ENCODE peak calls at places on chromosomes 12 and 14, in seven cellular contexts. W is AG09309, K is HFF-Myc, Y is GM06990, N is mesothelial cell of epicardium, O is AG09319, P is tibial nerve. I is an unnamed sample.

GRCh38 chr14:59482471-59483331 is 1.5 kb downstream of the L3HYPDH start:
- DNase-seq in W (peak), K (peak), Y (no peak), N (no peak), O (peak), P (no peak), I (no peak)

GRCh38 chr14:20627337-20628032 is 14.0 kb downstream of the OR6S1 start:
- DNase-seq in W (no peak), K (no peak), Y (no peak), N (no peak), O (no peak), P (no peak), I (no peak)

GRCh38 chr12:9114946-9115345 is 773 bp downstream of the A2M start:
- DNase-seq in W (no peak), K (no peak), Y (no peak), N (no peak), O (no peak), P (no peak), I (no peak)

GRCh38 chr14:57480044-57480443 is 13.6 kb downstream of the CCDC198 start:
- DNase-seq in W (peak), K (no peak), Y (no peak), N (no peak), O (peak), P (no peak), I (no peak)

GRCh38 chr12:64587447-64587846 is 22.8 kb upstream of the RASSF3 start:
- DNase-seq in W (no peak), K (no peak), Y (no peak), N (no peak), O (no peak), P (no peak), I (no peak)

GRCh38 chr12:118035194-118036041 is 18.9 kb downstream of the RFC5 start:
- DNase-seq in W (no peak), K (peak), Y (peak), N (no peak), O (no peak), P (no peak), I (no peak)

GRCh38 chr14:53619625-53620324 is 336.9 kb downstream of the BMP4 start:
- DNase-seq in W (peak), K (no peak), Y (no peak), N (no peak), O (no peak), P (no peak), I (no peak)

GRCh38 chr14:68874746-68875155 is 81.9 kb upstream of the ZFP36L1 start:
- DNase-seq in W (no peak), K (no peak), Y (no peak), N (no peak), O (no peak), P (no peak), I (no peak)

GRCh38 chr12:22856120-22856699 is 231.2 kb downstream of the ETNK1 start:
- DNase-seq in W (peak), K (no peak), Y (no peak), N (no peak), O (no peak), P (no peak), I (no peak)

GRCh38 chr12:103513875-103514274 is 18.1 kb upstream of the C12orf42 start:
- DNase-seq in W (no peak), K (no peak), Y (no peak), N (no peak), O (no peak), P (no peak), I (no peak)

GRCh38 chr14:85878874-85879273 is 348.9 kb downstream of the FLRT2 start:
- DNase-seq in W (no peak), K (no peak), Y (no peak), N (no peak), O (no peak), P (no peak), I (no peak)

GRCh38 chr14:55025948-55026347 is 951 bp downstream of the WDHD1 start:
- DNase-seq in W (no peak), K (no peak), Y (no peak), N (no peak), O (no peak), P (no peak), I (no peak)

GRCh38 chr12:6607751-6608591 is 792 bp upstream of the CHD4 start:
- DNase-seq in W (no peak), K (peak), Y (peak), N (no peak), O (no peak), P (no peak), I (peak)

GRCh38 chr12:41724216-41724615 is 420.5 kb downstream of the GXYLT1 start:
- DNase-seq in W (no peak), K (no peak), Y (no peak), N (no peak), O (no peak), P (no peak), I (no peak)

GRCh38 chr14:104693482-104694431 is 4.3 kb downstream of the INF2 start:
- DNase-seq in W (no peak), K (no peak), Y (no peak), N (no peak), O (no peak), P (no peak), I (no peak)

GRCh38 chr12:22050078-22050477 is 4.1 kb downstream of the CMAS start:
- DNase-seq in W (no peak), K (no peak), Y (no peak), N (no peak), O (no peak), P (no peak), I (no peak)

GRCh38 chr14:85599939-85600338 is 70.0 kb downstream of the FLRT2 start:
- DNase-seq in W (peak), K (no peak), Y (no peak), N (no peak), O (no peak), P (no peak), I (no peak)

GRCh38 chr12:105273601-105274000 is 37.6 kb upstream of the APPL2 start:
- DNase-seq in W (no peak), K (no peak), Y (no peak), N (no peak), O (no peak), P (no peak), I (no peak)

GRCh38 chr12:53094394-53094787 is 3.1 kb upstream of the IGFBP6 start:
- DNase-seq in W (no peak), K (no peak), Y (no peak), N (no peak), O (no peak), P (no peak), I (no peak)

GRCh38 chr12:121158085-121158484 is 25.4 kb downstream of the P2RX7 start:
- DNase-seq in W (no peak), K (no peak), Y (no peak), N (no peak), O (no peak), P (no peak), I (no peak)

GRCh38 chr12:51318846-51319570 is 5.0 kb downstream of the BIN2 start:
- DNase-seq in W (no peak), K (no peak), Y (peak), N (no peak), O (no peak), P (no peak), I (peak)

GRCh38 chr14:98593361-98593761 is 678.6 kb downstream of the BCL11B start:
- DNase-seq in W (no peak), K (no peak), Y (no peak), N (no peak), O (no peak), P (no peak), I (no peak)

GRCh38 chr12:91204416-91204815 is 21.8 kb upstream of the DCN start:
- DNase-seq in W (no peak), K (no peak), Y (no peak), N (no peak), O (no peak), P (no peak), I (no peak)

GRCh38 chr14:61603736-61604135 is 91.6 kb upstream of the HIF1A start:
- DNase-seq in W (no peak), K (no peak), Y (no peak), N (no peak), O (no peak), P (no peak), I (no peak)

GRCh38 chr12:53623986-53624385 is 2.2 kb downstream of the ATF7 start:
- DNase-seq in W (no peak), K (peak), Y (no peak), N (no peak), O (peak), P (no peak), I (no peak)

GRCh38 chr14:31578266-31578665 is 17.1 kb downstream of the NUBPL start:
- DNase-seq in W (no peak), K (no peak), Y (no peak), N (no peak), O (no peak), P (no peak), I (no peak)

GRCh38 chr14:78848234-78848820 is 678.2 kb downstream of the NRXN3 start:
- DNase-seq in W (no peak), K (no peak), Y (no peak), N (peak), O (no peak), P (no peak), I (no peak)

GRCh38 chr14:104280902-104281767 is 142.7 kb downstream of the KIF26A start:
- DNase-seq in W (no peak), K (no peak), Y (no peak), N (peak), O (no peak), P (no peak), I (peak)

GRCh38 chr14:32939254-32940065 is 781 bp downstream of the NPAS3 start:
- DNase-seq in W (no peak), K (no peak), Y (no peak), N (peak), O (peak), P (peak), I (no peak)

GRCh38 chr14:63757211-63757610 is 29.3 kb upstream of the SGPP1 start:
- DNase-seq in W (no peak), K (no peak), Y (no peak), N (no peak), O (no peak), P (no peak), I (no peak)

GRCh38 chr12:27711957-27712356 is 1.3 kb downstream of the MRPS35 start:
- DNase-seq in W (no peak), K (no peak), Y (no peak), N (no peak), O (no peak), P (no peak), I (no peak)

GRCh38 chr14:55121628-55122440 is 7.2 kb upstream of the LGALS3 start:
- DNase-seq in W (no peak), K (no peak), Y (no peak), N (no peak), O (no peak), P (no peak), I (no peak)

GRCh38 chr12:132909030-132909368 is 21.6 kb upstream of the CHFR start:
- DNase-seq in W (no peak), K (no peak), Y (no peak), N (no peak), O (no peak), P (no peak), I (no peak)

GRCh38 chr14:102883028-102883953 is 39.2 kb upstream of the AMN start:
- DNase-seq in W (no peak), K (no peak), Y (no peak), N (no peak), O (no peak), P (no peak), I (no peak)

GRCh38 chr14:102875652-102876051 is 46.8 kb upstream of the AMN start:
- DNase-seq in W (no peak), K (no peak), Y (no peak), N (no peak), O (no peak), P (no peak), I (no peak)

GRCh38 chr14:102882233-102882906 is 40.1 kb upstream of the AMN start:
- DNase-seq in W (no peak), K (no peak), Y (no peak), N (no peak), O (no peak), P (no peak), I (no peak)

GRCh38 chr14:102878174-102878969 is 44.1 kb upstream of the AMN start:
- DNase-seq in W (no peak), K (no peak), Y (no peak), N (no peak), O (no peak), P (no peak), I (no peak)

DNA sequence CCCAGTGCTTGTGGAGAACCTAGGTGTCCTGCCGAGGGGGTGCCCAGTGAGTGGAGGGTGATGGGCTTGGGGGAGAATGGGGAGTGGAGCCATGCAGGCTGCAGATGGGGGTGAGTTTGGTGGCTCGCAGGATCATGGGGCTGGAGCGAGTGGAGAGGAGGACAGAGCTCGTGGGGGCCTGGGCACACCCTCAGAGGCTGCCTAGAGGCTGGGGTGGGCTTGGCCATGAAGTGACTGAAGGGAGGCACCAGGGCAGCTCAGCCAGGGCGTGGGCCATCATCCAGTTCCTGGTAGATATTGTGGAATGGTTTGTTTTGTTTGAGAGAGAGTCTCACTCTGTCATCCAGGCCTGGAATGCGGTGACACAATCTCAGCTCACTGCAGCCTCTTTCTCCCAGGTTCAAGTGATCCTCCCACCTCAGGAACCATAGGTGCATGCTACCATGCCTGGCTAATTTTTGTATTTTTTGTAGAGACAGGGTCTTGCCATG is 43.4 kb upstream of the AMN start:
- DNase-seq in W (no peak), K (no peak), Y (no peak), N (no peak), O (no peak), P (no peak), I (no peak)
- TF ChIP-seq CTCF in W (no peak), K (no peak), Y (no peak), N (no peak), O (no peak), P (no peak), I (no peak)

GRCh38 chr14:100271247-100271939 is 32.4 kb downstream of the YY1 start:
- DNase-seq in W (no peak), K (no peak), Y (no peak), N (no peak), O (no peak), P (no peak), I (no peak)
- TF ChIP-seq CTCF in W (peak), K (no peak), Y (peak), N (peak), O (peak), P (peak), I (peak)

GRCh38 chr14:70257526-70257925 is 68.8 kb upstream of the SLC8A3 start:
- DNase-seq in W (no peak), K (no peak), Y (no peak), N (no peak), O (no peak), P (no peak), I (no peak)
- TF ChIP-seq CTCF in W (peak), K (peak), Y (peak), N (peak), O (no peak), P (no peak), I (no peak)

DNA sequence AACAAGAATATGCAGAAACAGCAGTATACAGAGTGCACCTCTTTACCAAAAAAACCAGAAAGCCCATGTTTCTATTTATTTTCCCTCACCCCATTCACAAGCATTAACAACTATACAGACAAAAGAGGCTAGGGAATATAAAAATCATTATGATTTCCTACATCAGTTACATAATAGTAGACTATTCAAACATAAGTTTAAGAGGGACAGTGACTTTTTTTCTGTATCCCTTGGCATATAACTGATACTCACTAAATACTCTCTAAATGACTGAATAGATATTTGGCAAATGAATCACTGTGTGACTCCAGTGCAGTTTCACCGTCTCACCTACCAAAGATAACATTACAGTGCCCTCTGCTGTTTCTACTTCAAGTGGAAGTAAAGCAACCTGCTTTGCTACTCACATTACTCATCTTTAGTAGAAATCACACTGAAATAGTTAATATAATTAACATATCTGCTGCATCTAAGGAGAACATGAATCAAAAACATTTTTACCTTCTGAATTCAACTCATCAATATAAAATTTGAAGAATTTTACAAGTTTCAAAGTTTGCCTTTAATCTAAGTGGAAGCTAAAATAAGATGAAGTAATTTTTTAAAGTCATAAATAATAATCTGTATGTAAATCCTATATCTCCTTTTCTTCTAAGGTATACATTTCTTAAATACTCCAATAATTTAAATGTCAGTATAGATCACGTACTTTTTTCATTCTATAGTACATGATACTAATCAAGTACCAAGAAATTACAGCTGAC is 103.8 kb downstream of the OSBPL8 start:
- DNase-seq in W (peak), K (peak), Y (peak), N (no peak), O (peak), P (no peak), I (no peak)
- TF ChIP-seq CTCF in W (peak), K (peak), Y (peak), N (no peak), O (peak), P (no peak), I (peak)

GRCh38 chr12:111768159-111768895 is 1.6 kb downstream of the ALDH2 start:
- DNase-seq in W (no peak), K (no peak), Y (no peak), N (no peak), O (no peak), P (no peak), I (no peak)

GRCh38 chr12:111769599-111769998 is 2.9 kb downstream of the ALDH2 start:
- DNase-seq in W (no peak), K (no peak), Y (no peak), N (no peak), O (no peak), P (no peak), I (no peak)

GRCh38 chr12:111767362-111768158 is 827 bp downstream of the ALDH2 start:
- DNase-seq in W (no peak), K (no peak), Y (no peak), N (no peak), O (no peak), P (no peak), I (no peak)

GRCh38 chr12:111764120-111764821 is 2.5 kb upstream of the ALDH2 start:
- DNase-seq in W (no peak), K (no peak), Y (peak), N (no peak), O (no peak), P (no peak), I (no peak)

GRCh38 chr12:111766608-111767361 is at the start of gene ALDH2:
- DNase-seq in W (no peak), K (no peak), Y (peak), N (peak), O (no peak), P (peak), I (no peak)
- TF ChIP-seq CTCF in W (no peak), K (no peak), Y (no peak), N (no peak), O (no peak), P (no peak), I (no peak)

GRCh38 chr12:30823140-30823669 is 68.5 kb upstream of the CAPRIN2 start:
- DNase-seq in W (no peak), K (no peak), Y (peak), N (peak), O (no peak), P (peak), I (peak)
- TF ChIP-seq CTCF in W (no peak), K (no peak), Y (peak), N (no peak), O (peak), P (peak), I (peak)

DNA sequence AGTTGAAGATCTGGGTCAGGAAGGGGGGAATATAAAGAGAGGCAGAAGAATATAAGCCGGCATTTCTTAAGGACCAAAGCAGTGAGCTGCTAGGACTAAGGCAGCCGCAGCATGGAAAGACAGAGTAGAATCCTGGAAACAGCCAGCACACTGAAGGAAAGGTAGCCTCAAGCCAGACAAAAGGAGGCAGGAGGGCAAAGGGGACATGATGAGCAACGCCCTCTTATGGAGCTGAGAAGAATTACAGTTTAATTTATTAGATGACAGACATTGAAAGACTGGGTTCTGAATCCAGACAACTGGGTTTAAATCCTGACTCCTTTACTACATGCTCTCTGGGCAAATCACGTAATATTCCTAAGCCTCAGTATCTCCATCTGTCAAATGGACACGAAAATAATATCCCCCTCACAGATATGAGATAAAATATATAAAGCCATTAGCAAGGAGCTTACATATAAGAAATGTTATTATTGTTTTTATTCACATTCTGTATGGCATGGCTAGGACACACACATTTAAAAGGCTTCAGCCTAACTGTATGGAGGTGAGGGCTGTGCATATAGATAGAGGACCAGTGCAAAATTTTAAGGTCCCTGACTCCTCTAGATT is 8.1 kb upstream of the PCED1B start:
- DNase-seq in W (no peak), K (no peak), Y (no peak), N (no peak), O (no peak), P (no peak), I (no peak)
- TF ChIP-seq CTCF in W (peak), K (peak), Y (peak), N (peak), O (peak), P (peak), I (peak)

GRCh38 chr12:124556896-124557501 is 10.4 kb downstream of the NCOR2 start:
- DNase-seq in W (no peak), K (no peak), Y (no peak), N (no peak), O (no peak), P (no peak), I (no peak)
- TF ChIP-seq CTCF in W (no peak), K (no peak), Y (no peak), N (no peak), O (no peak), P (no peak), I (no peak)

GRCh38 chr12:80941916-80942315 is 4.2 kb upstream of the LIN7A start:
- DNase-seq in W (no peak), K (no peak), Y (no peak), N (no peak), O (no peak), P (no peak), I (no peak)

GRCh38 chr12:80943345-80943744 is 5.6 kb upstream of the LIN7A start:
- DNase-seq in W (no peak), K (no peak), Y (no peak), N (no peak), O (no peak), P (no peak), I (no peak)

DNA sequence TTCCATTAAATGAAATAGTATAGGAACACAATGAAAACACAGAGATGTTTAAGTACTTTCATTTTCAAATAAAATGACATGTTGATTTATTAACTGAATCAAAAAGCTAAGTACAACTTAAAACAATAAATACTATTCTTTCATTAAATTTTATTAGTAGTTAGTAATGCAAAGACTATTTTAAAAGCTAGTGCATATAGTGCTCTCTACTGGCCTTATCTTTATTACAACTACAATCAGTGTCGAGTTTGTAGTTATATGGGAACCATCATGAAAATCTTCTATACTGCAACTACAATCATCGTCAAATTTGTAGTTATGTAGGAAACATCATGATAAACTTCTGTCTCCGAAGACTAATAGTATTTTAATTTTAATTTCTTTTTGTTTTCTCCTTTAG is 8.9 kb upstream of the LIN7A start:
- DNase-seq in W (no peak), K (no peak), Y (no peak), N (no peak), O (no peak), P (no peak), I (no peak)
- TF ChIP-seq CTCF in W (peak), K (no peak), Y (peak), N (no peak), O (peak), P (no peak), I (no peak)

I was measured in natural killer cell.